ENCODE peak calls at places on chromosome 17, in four cellular contexts. T is spleen, X is suprapubic skin, J is stomach. B is an unnamed sample.

GRCh38 chr17:2253768-2254406 is 49.7 kb downstream of the SMG6 start:
- DNase-seq in T (no peak), X (no peak), J (no peak), B (peak)

GRCh38 chr17:77879226-77879895 is 79.1 kb upstream of the TNRC6C start:
- DNase-seq in T (no peak), X (no peak), J (no peak), B (no peak)

GRCh38 chr17:17494499-17495447 is 1.4 kb downstream of the RASD1 start:
- DNase-seq in T (peak), X (peak), J (peak), B (no peak)

GRCh38 chr17:27994586-27994985 is 47.9 kb upstream of the NLK start:
- DNase-seq in T (no peak), X (no peak), J (no peak), B (no peak)

GRCh38 chr17:1206016-1206787 is 26.4 kb upstream of the ABR start:
- DNase-seq in T (no peak), X (no peak), J (no peak), B (no peak)

GRCh38 chr17:67129283-67129682 is 84.9 kb downstream of the CACNG1 start:
- DNase-seq in T (no peak), X (no peak), J (no peak), B (no peak)

GRCh38 chr17:78448356-78448993 is 70.0 kb downstream of the PGS1 start:
- DNase-seq in T (no peak), X (no peak), J (no peak), B (no peak)

GRCh38 chr17:55053855-55054254 is 85.3 kb downstream of the STXBP4 start:
- DNase-seq in T (no peak), X (no peak), J (no peak), B (no peak)

GRCh38 chr17:74823176-74823495 is 36.5 kb downstream of the GRIN2C start:
- DNase-seq in T (no peak), X (no peak), J (no peak), B (no peak)

GRCh38 chr17:5019475-5019956 is 15.7 kb downstream of the SLC52A1 start:
- DNase-seq in T (no peak), X (no peak), J (no peak), B (peak)

GRCh38 chr17:73569758-73570319 is 74.4 kb downstream of the SDK2 start:
- DNase-seq in T (peak), X (no peak), J (no peak), B (no peak)

GRCh38 chr17:1137465-1137894 is 42.3 kb downstream of the ABR start:
- DNase-seq in T (no peak), X (no peak), J (no peak), B (no peak)

GRCh38 chr17:4144411-4144747 is 1.4 kb downstream of the CYB5D2 start:
- DNase-seq in T (no peak), X (no peak), J (no peak), B (no peak)

GRCh38 chr17:80365001-80365965 is 49.7 kb upstream of the ENDOV start:
- DNase-seq in T (peak), X (no peak), J (no peak), B (no peak)

GRCh38 chr17:76550712-76551615 is 11.1 kb downstream of the PRCD start:
- DNase-seq in T (peak), X (no peak), J (no peak), B (no peak)

GRCh38 chr17:1907818-1908698 is 78.3 kb downstream of the RPA1 start:
- DNase-seq in T (no peak), X (no peak), J (no peak), B (no peak)

GRCh38 chr17:979539-980405 is at the start of gene NXN:
- DNase-seq in T (peak), X (peak), J (peak), B (peak)

GRCh38 chr17:37802712-37803416 is 58.0 kb upstream of the HNF1B start:
- DNase-seq in T (no peak), X (no peak), J (peak), B (no peak)

GRCh38 chr17:61475726-61476125 is 23.5 kb downstream of the TBX4 start:
- DNase-seq in T (peak), X (no peak), J (no peak), B (no peak)

GRCh38 chr17:41848788-41849187 is 11.2 kb downstream of the KLHL10 start:
- DNase-seq in T (no peak), X (no peak), J (no peak), B (no peak)

GRCh38 chr17:58487589-58488427 is at the start of gene HSF5:
- DNase-seq in T (peak), X (no peak), J (peak), B (peak)

GRCh38 chr17:29560306-29560705 is 6.5 kb downstream of the ABHD15 start:
- DNase-seq in T (peak), X (no peak), J (no peak), B (no peak)

GRCh38 chr17:55334285-55334684 is 69.5 kb downstream of the HLF start:
- DNase-seq in T (no peak), X (no peak), J (no peak), B (no peak)

GRCh38 chr17:4043862-4044261 is 79.6 kb upstream of the ATP2A3 start:
- DNase-seq in T (peak), X (no peak), J (peak), B (no peak)

GRCh38 chr17:12180644-12181261 is 160.1 kb downstream of the MAP2K4 start:
- DNase-seq in T (no peak), X (no peak), J (no peak), B (no peak)

DNA sequence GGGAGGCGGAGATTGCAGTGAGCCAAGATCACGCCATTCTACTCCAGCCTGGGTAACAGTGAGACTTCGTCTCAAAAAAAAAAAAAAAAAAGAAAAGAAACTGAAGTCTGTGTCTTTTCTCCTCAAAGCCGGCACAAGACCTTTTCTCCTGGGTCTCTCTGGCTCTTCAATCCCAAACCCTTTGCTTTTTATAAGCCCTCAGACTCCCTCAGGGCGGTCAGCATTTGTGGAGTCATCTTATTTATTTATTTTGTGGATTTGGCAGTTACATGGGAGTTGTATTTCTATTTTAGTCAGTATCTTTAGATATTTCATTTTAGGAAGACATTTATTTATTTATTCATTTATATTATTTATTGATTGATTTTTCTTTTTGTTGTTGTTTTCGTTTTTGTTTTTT is 57.7 kb upstream of the MAP3K14 start:
- DNase-seq in T (no peak), X (no peak), J (no peak), B (no peak)
- TF ChIP-seq POLR2A in T (no peak), X (no peak), J (no peak), B (no peak)

GRCh38 chr17:50561796-50562195 is 1.3 kb downstream of the CACNA1G start:
- DNase-seq in T (no peak), X (no peak), J (no peak), B (no peak)

GRCh38 chr17:50562266-50563094 is 2.0 kb downstream of the CACNA1G start:
- DNase-seq in T (no peak), X (no peak), J (no peak), B (no peak)

GRCh38 chr17:50563095-50563511 is 2.6 kb downstream of the CACNA1G start:
- DNase-seq in T (no peak), X (no peak), J (no peak), B (no peak)

GRCh38 chr17:50565559-50566350 is 5.2 kb downstream of the CACNA1G start:
- DNase-seq in T (no peak), X (no peak), J (no peak), B (no peak)

GRCh38 chr17:50564916-50565315 is 4.4 kb downstream of the CACNA1G start:
- DNase-seq in T (no peak), X (peak), J (no peak), B (no peak)
- TF ChIP-seq POLR2AphosphoS5 in T (no peak), X (no peak), J (no peak), B (no peak)

GRCh38 chr17:81930142-81931125 is 2.9 kb upstream of the MAFG start:
- DNase-seq in T (no peak), X (no peak), J (no peak), B (no peak)

GRCh38 chr17:81933178-81933699 is 3.9 kb downstream of the PYCR1 start:
- DNase-seq in T (no peak), X (no peak), J (no peak), B (no peak)

GRCh38 chr17:81932333-81932983 is 4.6 kb downstream of the PYCR1 start:
- DNase-seq in T (no peak), X (no peak), J (no peak), B (no peak)

GRCh38 chr17:81931189-81931556 is 3.6 kb upstream of the MAFG start:
- DNase-seq in T (no peak), X (no peak), J (no peak), B (no peak)

DNA sequence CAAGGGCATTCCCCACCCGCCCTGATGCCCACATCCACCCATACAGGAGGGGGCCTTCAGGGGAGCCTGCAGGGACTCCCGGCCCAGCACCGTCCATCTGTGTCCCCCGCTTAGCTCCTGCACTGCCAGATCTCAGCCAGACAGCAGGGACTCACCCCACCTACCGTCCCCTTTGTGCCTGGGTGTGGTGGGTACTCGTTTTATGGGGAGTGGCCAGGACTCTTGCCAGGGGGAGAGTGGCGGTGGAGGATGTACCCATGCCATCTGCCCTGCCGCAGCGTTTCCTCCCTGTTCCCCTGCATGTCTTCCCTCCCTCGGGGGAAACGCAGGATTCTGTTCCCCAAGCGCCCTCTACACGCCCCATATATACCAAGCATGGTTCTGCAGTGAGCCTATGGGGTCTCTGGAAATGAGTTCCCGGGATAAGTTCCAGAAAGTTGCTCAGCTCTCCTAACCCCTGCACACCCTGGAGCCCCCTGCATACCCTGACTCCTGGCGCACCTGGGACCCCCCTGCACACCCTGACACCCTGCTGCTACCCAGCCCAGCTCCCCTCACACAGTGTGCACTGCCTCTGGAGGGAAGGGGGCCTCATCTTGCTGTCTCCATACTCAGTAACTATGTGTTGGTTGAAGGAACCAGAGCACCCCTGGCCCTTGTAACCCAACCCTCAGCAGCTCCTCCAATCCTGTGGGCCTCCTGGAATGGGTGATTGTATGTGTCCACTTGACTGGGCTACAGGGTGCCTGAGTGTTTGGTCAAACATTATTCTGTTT is 4.2 kb upstream of the MAFG start:
- DNase-seq in T (no peak), X (no peak), J (no peak), B (no peak)
- TF ChIP-seq POLR2A in T (no peak), X (no peak), J (no peak), B (no peak)

DNA sequence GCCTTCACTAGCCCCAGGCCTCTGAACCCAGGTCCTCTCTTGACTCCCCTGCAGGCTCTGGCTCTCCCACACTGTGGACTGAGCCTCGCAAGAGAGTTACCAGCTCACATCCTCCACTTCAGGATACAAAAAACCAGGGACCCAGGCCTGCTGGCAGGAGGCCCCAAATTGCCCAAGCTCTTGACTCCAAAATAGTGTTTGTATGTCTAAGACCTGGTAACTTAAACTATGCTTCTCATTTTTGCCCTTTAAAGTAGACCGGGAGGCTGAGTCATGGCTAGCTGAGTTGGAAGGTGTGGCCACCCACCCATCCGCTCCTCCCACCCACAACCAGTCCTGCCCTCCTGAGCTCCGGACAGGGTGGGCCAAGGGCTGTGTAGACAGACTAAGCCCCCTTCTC is 250.0 kb downstream of the SOX9 start:
- DNase-seq in T (no peak), X (no peak), J (no peak), B (no peak)
- TF ChIP-seq POLR2AphosphoS5 in T (no peak), X (no peak), J (no peak), B (no peak)

DNA sequence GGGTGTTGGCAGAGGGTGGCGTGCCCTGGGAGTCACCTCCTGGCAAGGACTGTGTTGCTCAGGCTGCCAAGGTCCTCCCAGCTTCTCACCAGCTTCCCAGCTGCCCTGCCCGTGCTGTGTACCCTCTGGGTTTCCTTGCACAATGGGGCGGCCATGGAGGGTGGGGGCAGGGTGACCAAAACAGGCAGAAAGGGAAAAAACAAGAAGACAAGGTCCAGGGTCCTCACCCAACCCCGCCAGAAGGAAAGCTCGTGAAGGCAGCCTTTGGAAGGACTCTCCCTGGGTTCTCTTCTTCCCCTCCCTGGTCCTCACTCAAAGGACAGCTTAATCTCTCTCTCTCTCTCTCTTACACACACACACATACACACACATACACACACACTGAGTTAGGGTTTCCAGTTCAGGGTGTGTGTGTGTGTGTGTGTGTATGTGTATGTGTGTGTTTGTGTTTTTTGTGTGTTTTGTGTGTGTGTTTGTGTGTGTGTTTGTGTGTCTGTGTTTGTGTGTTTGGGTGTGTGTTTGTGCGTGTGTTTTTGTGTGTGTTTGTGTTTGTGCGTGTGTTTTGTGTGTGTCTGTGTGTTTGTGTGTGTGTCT is 2.0 kb downstream of the SLC13A5 start:
- DNase-seq in T (no peak), X (no peak), J (peak), B (no peak)
- TF ChIP-seq POLR2A in T (no peak), X (no peak), J (no peak), B (no peak)

DNA sequence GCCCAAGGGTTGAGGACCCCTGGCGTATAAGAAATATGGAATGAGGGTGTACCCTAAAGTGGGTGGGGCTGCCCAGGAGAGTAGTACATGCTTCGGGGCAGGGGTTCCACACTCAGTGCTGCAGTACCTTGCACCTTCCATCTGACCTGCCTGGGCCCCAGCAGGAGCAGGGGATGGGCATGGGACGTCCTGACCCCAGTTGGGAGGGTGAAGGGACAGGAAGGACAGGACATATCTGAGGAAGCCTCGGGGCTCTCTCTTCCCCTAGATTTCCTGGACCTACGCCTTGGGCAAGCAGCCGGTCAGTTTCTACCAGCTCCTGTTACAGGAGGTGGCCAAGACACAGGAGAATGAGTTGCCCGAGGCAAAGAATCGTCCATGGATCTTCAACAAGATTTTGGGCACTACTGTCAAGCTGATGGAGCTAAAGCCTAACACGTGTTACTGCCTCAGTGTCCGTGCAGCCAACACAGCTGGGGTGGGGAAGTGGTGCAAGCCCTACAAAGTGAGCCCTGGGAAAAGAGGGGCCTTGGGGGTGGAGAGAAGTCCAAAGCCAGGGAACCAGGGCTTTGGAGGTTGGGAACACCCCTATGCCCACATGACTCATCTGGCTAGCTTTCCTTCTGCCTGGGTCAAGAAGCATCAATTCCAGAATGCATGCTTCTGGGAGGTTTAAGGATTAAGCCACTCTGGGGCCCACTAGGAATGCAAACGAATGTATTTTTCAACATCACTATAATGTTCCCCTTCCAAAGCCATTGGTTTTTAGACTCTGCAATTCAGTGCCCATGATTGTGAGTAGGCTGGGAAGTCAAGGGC is 7.9 kb downstream of the FNDC8 start:
- DNase-seq in T (no peak), X (no peak), J (no peak), B (no peak)
- TF ChIP-seq POLR2AphosphoS5 in T (no peak), X (no peak), J (no peak), B (peak)

DNA sequence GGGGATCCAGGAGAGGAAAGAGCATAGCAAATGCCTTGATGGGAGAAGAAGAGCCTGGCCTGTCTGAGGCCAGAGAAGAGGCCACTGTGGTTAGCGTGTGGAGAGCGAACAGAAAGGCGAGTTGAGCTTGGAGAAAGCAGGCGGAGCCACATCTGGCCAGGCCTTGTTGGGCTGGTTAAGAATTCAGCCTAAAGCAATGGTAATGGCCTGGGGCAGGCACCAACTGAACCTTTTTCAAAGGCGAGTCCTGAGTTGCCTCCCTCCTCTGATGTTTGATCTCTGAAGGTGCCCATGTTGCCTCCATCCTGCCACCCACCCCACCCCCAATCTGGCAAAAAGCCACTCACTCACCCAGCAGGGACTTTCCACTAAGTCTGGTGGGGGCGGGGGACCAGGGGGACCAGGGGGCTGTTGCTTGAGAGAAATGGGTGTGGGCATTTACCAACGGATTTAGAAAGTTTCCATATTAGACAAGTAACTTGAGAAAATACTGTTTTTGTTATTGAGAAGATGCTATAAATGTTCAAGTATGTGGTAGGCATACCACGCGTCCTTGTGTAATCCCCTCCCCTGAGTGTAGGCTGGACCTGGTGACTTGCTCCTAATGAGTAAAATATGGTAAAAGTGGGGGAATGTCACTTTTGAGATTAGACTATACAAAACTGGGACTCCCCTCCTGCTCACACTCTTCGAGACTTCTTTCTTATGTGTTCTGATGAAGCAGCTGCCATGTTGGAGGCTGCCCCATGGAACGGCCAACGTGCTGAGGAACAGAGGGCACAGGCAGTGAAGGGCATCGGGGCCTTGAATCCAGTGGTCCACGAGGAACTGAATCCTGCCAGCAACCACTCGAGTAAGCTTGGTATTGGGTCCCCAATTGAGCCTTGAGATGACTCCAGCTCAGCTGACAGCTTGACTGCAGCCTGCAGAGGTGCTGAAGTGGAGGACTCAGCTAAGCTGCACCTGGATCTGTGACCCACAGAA is 29.9 kb upstream of the TNS4 start:
- DNase-seq in T (peak), X (peak), J (no peak), B (no peak)
- TF ChIP-seq POLR2A in T (no peak), X (no peak), J (no peak), B (no peak)

GRCh38 chr17:36183001-36183810 is 6.8 kb upstream of the TBC1D3B start:
- DNase-seq in T (peak), X (no peak), J (peak), B (peak)
- TF ChIP-seq POLR2AphosphoS5 in T (peak), X (no peak), J (no peak), B (no peak)

DNA sequence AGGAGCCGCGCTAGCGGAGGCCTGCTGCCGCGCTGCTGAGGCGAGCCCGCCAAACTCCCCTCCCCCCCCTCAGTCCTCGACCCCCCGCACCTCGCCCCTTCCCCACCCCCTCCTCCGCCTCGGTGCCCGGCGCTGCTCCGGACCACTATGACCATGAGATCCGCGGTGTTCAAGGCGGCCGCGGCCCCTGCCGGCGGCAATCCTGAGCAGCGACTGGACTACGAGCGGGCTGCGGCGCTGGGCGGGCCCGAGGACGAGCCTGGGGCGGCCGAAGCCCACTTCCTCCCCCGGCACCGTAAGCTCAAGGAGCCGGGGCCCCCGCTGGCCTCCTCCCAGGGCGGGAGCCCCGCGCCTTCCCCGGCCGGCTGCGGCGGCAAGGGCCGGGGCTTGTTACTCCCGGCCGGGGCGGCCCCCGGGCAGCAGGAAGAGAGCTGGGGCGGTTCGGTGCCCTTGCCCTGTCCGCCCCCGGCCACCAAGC is 734 bp downstream of the MSL1 start:
- DNase-seq in T (peak), X (peak), J (no peak), B (peak)
- TF ChIP-seq POLR2A in T (no peak), X (no peak), J (no peak), B (no peak)

B was measured in GM12891.